ENCODE peak calls at places on chromosomes 13 and 19, in five cellular contexts. N, A, W, P and T are unnamed samples.

GRCh38 chr19:34808566-34808965 is 35.6 kb upstream of the ZNF599 start:
- DNase-seq in N (no peak), A (no peak), W (no peak), P (no peak), T (no peak)

GRCh38 chr19:37855098-37855497 is 51.3 kb downstream of the WDR87 start:
- DNase-seq in N (no peak), A (no peak), W (no peak), P (peak; percentile 95), T (no peak)

GRCh38 chr13:80196756-80197155 is 144.2 kb downstream of the SPRY2 start:
- DNase-seq in N (no peak), A (no peak), W (no peak), P (no peak), T (no peak)

GRCh38 chr13:21661510-21661909 is 9.4 kb upstream of the FGF9 start:
- DNase-seq in N (no peak), A (no peak), W (no peak), P (no peak), T (no peak)

GRCh38 chr13:67186985-67187569 is 43.1 kb downstream of the PCDH9 start:
- DNase-seq in N (no peak), A (no peak), W (no peak), P (no peak), T (no peak)

GRCh38 chr13:41028051-41028450 is 8.9 kb upstream of the ELF1 start:
- DNase-seq in N (no peak), A (no peak), W (no peak), P (no peak), T (no peak)

GRCh38 chr13:77431449-77431848 is 104.1 kb upstream of the SCEL start:
- DNase-seq in N (no peak), A (peak; percentile 42), W (no peak), P (no peak), T (no peak)

GRCh38 chr13:97043302-97043701 is 49.0 kb upstream of the OXGR1 start:
- DNase-seq in N (no peak), A (no peak), W (no peak), P (no peak), T (no peak)

GRCh38 chr13:46667687-46668281 is 114.8 kb downstream of the LRCH1 start:
- DNase-seq in N (no peak), A (no peak), W (no peak), P (no peak), T (no peak)

GRCh38 chr13:98988277-98988676 is 10.4 kb upstream of the DOCK9 start:
- DNase-seq in N (no peak), A (no peak), W (no peak), P (no peak), T (no peak)

GRCh38 chr13:108769213-108770070 is 140.0 kb downstream of the MYO16 start:
- DNase-seq in N (no peak), A (no peak), W (no peak), P (no peak), T (no peak)

GRCh38 chr13:48749144-48749543 is 95.4 kb downstream of the CYSLTR2 start:
- DNase-seq in N (no peak), A (no peak), W (no peak), P (no peak), T (no peak)

GRCh38 chr13:62014299-62014698 is 598.6 kb upstream of the PCDH20 start:
- DNase-seq in N (no peak), A (no peak), W (peak; percentile 24), P (peak; percentile 12), T (peak; percentile 63)

GRCh38 chr13:95160112-95160906 is 140.9 kb downstream of the ABCC4 start:
- DNase-seq in N (no peak), A (no peak), W (no peak), P (no peak), T (no peak)

GRCh38 chr19:45955905-45956608 is 17.6 kb downstream of the NOVA2 start:
- DNase-seq in N (no peak), A (no peak), W (peak; percentile 35), P (peak; percentile 56), T (no peak)

GRCh38 chr13:73167046-73167820 is 108.4 kb downstream of the KLF5 start:
- DNase-seq in N (no peak), A (no peak), W (no peak), P (no peak), T (no peak)

GRCh38 chr13:60787083-60787482 is 390.1 kb downstream of the TDRD3 start:
- DNase-seq in N (no peak), A (no peak), W (no peak), P (no peak), T (no peak)

GRCh38 chr19:16094360-16095070 is 17.2 kb upstream of the RAB8A start:
- DNase-seq in N (no peak), A (no peak), W (no peak), P (no peak), T (no peak)

DNA sequence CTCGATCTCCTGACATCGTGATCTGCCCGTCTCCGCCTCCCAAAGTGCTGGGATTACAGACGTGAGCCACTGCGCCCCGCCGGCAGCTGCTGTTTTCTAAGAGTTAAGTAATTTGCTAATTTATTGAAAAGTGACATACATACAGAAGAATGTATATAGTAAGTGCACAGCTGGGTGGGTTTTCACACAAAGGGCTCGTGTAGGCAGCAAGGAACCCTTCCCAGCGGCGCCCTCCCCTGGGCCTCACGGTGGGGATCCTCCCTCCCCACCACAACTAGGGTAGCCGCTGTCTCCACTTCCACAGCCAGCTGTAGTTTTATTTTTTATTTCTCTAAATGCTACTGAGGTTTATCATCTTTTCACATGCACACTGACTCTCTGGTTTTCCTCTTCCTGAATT is 64.9 kb downstream of the CRYL1 start:
- DNase-seq in N (no peak), A (no peak), W (no peak), P (no peak), T (no peak)
- TF ChIP-seq JUND in N (no peak), A (no peak), W (no peak), P (no peak), T (no peak)

GRCh38 chr13:83355042-83355441 is 527.2 kb downstream of the SLITRK1 start:
- DNase-seq in N (no peak), A (no peak), W (no peak), P (no peak), T (no peak)
- TF ChIP-seq JUND in N (no peak), A (no peak), W (no peak), P (no peak), T (no peak)

GRCh38 chr13:42360046-42360445 is 88.1 kb downstream of the AKAP11 start:
- DNase-seq in N (no peak), A (no peak), W (no peak), P (no peak), T (no peak)

GRCh38 chr13:42354246-42355117 is 82.5 kb downstream of the AKAP11 start:
- DNase-seq in N (no peak), A (peak; percentile 53), W (no peak), P (no peak), T (no peak)

GRCh38 chr13:42355118-42355840 is 83.3 kb downstream of the AKAP11 start:
- DNase-seq in N (no peak), A (no peak), W (no peak), P (no peak), T (no peak)

GRCh38 chr13:42361701-42362100 is 89.7 kb downstream of the AKAP11 start:
- DNase-seq in N (no peak), A (no peak), W (no peak), P (no peak), T (no peak)

GRCh38 chr13:42355841-42356575 is 84.1 kb downstream of the AKAP11 start:
- DNase-seq in N (no peak), A (no peak), W (no peak), P (no peak), T (no peak)
- TF ChIP-seq JUND in N (no peak), A (no peak), W (no peak), P (no peak), T (no peak)

GRCh38 chr19:23762884-23763711 is 4.4 kb upstream of the ZNF681 start:
- DNase-seq in N (peak; percentile 41), A (peak; percentile 32), W (no peak), P (peak; percentile 87), T (peak; percentile 92)
- TF ChIP-seq JUND in N (no peak), A (no peak), W (no peak), P (no peak), T (no peak)

DNA sequence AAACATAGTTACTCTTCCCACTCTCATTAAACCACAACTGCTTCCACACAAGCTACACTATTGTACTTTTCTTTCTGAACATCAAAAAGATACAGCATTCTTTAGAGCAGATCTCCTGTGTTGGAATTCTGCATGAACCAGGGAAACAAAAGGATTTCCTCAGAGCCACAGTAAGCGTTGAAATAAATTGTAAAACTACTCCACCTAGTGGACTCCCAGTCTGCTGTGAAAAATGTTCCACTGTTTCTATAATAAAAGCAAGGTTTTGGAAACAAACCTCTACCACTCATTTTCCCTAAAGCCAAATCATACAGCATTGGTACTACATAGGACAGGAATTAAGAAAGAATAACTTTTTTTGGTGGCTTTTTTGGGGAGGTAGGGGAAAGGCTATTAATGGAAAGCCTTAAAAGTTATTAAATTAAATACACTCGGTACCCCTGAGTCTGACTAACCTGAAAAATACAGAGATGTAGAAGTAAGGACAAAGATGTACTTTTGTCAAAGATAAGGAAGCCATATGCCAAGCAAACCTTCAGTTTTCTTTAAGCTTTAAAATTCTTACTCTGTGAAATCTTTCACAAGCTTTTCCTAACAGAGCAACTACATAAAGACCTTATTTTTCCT is 19.3 kb downstream of the NUFIP1 start:
- DNase-seq in N (no peak), A (no peak), W (peak; percentile 26), P (peak; percentile 53), T (peak; percentile 51)
- TF ChIP-seq JUND in N (no peak), A (no peak), W (no peak), P (no peak), T (no peak)

GRCh38 chr13:51644649-51645048 is 60.4 kb downstream of the WDFY2 start:
- DNase-seq in N (no peak), A (no peak), W (no peak), P (no peak), T (no peak)

GRCh38 chr13:51643882-51644281 is 59.6 kb downstream of the WDFY2 start:
- DNase-seq in N (no peak), A (no peak), W (peak; percentile 68), P (no peak), T (no peak)

GRCh38 chr13:51646041-51646670 is 61.9 kb downstream of the WDFY2 start:
- DNase-seq in N (peak; percentile 38), A (no peak), W (no peak), P (no peak), T (no peak)

GRCh38 chr13:51647067-51647466 is 62.8 kb downstream of the WDFY2 start:
- DNase-seq in N (no peak), A (no peak), W (no peak), P (no peak), T (no peak)

DNA sequence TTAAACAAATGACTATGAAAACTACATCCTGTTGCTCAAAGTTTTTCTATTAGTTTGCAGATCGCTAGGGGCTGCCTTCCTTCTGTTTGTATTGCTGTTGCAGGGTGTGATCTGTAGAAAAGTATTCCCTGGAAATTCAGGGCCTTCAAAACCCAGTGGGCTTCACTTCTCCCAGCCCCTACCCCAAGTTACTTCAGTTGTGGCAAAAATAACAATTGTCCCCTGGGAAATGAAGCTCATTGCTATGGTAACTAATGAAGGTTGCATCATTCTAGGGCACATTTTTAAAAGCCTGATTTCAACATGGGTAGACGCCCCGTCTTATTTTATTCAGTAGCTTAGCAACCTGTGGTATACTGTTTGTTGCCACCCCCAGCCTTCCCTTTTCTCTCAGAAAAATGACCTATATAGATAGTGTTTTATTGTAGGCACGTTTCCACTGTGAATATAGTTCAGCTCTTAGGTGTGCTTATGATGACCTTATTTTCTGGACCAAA is 60.9 kb downstream of the WDFY2 start:
- DNase-seq in N (no peak), A (no peak), W (no peak), P (no peak), T (no peak)
- TF ChIP-seq JUND in N (no peak), A (no peak), W (no peak), P (no peak), T (no peak)

GRCh38 chr13:111852701-111853100 is 214.2 kb upstream of the SOX1 start:
- DNase-seq in N (no peak), A (no peak), W (no peak), P (no peak), T (no peak)
- TF ChIP-seq JUND in N (no peak), A (no peak), W (no peak), P (no peak), T (no peak)